ENCODE peak calls at places on chromosomes 11 and 22, in seven cellular contexts. X is stomach, A is SK-N-SH, K is ovary, F is tibial nerve, R is A549, T is sigmoid colon. B is an unnamed sample. For H3K4me1, the result is how much of the 10 kb centered on the place peaks cover.

GRCh38 chr11:111302298-111302697 is 4.0 kb downstream of the POU2AF3 start:
- DNase-seq in X (peak), A (no peak), K (no peak), F (no peak), R (no peak), T (no peak), B (peak)

GRCh38 chr11:130191896-130192295 is 32.3 kb downstream of the ST14 start:
- DNase-seq in X (no peak), A (no peak), K (no peak), F (no peak), R (no peak), T (no peak), B (no peak)

GRCh38 chr11:95567685-95568084 is 221.9 kb downstream of the FAM76B start:
- DNase-seq in X (no peak), A (no peak), K (no peak), F (no peak), R (no peak), T (no peak), B (no peak)

GRCh38 chr11:58493676-58494075 is 14.2 kb downstream of the OR5B21 start:
- DNase-seq in X (no peak), A (no peak), K (no peak), F (no peak), R (no peak), T (no peak), B (no peak)

GRCh38 chr22:35538801-35539321 is 1.8 kb upstream of the RASD2 start:
- DNase-seq in X (no peak), A (peak), K (no peak), F (no peak), R (peak), T (no peak), B (peak)

GRCh38 chr11:17221968-17222367 is 14.2 kb upstream of the PIK3C2A start:
- DNase-seq in X (no peak), A (no peak), K (no peak), F (no peak), R (no peak), T (no peak), B (no peak)

GRCh38 chr11:82714346-82715174 is 19.1 kb downstream of the FAM181B start:
- DNase-seq in X (no peak), A (no peak), K (no peak), F (no peak), R (no peak), T (no peak), B (no peak)

GRCh38 chr11:10641314-10642206 is 52.0 kb downstream of the IRAG1 start:
- DNase-seq in X (no peak), A (no peak), K (no peak), F (no peak), R (no peak), T (no peak), B (no peak)

GRCh38 chr11:96778272-96778671 is 388.5 kb downstream of the JRKL start:
- DNase-seq in X (no peak), A (no peak), K (no peak), F (no peak), R (no peak), T (no peak), B (no peak)

GRCh38 chr11:77658213-77659013 is 20.8 kb upstream of the CLNS1A start:
- DNase-seq in X (no peak), A (no peak), K (no peak), F (no peak), R (no peak), T (no peak), B (no peak)

GRCh38 chr11:36409152-36409713 is 100.8 kb downstream of the TRAF6 start:
- DNase-seq in X (no peak), A (no peak), K (no peak), F (no peak), R (no peak), T (no peak), B (no peak)

GRCh38 chr11:2890466-2891241 is 5.1 kb upstream of the CDKN1C start:
- DNase-seq in X (peak), A (no peak), K (peak), F (no peak), R (no peak), T (peak), B (peak)

GRCh38 chr11:91248199-91248807 is 976.3 kb upstream of the FAT3 start:
- DNase-seq in X (peak), A (no peak), K (no peak), F (peak), R (peak), T (no peak), B (no peak)

GRCh38 chr22:42154293-42154692 is 23.7 kb upstream of the CYP2D6 start:
- DNase-seq in X (no peak), A (no peak), K (no peak), F (no peak), R (no peak), T (no peak), B (no peak)

GRCh38 chr11:28679795-28680194 is 571.6 kb downstream of the METTL15 start:
- DNase-seq in X (no peak), A (no peak), K (no peak), F (no peak), R (no peak), T (no peak), B (no peak)

GRCh38 chr11:96061730-96062524 is 138.0 kb upstream of the MTMR2 start:
- DNase-seq in X (no peak), A (no peak), K (no peak), F (no peak), R (no peak), T (no peak), B (no peak)

GRCh38 chr11:2898366-2899079 is 12.9 kb upstream of the CDKN1C start:
- DNase-seq in X (peak), A (no peak), K (no peak), F (peak), R (no peak), T (peak), B (peak)

GRCh38 chr22:46044718-46045458 is 67.9 kb upstream of the WNT7B start:
- DNase-seq in X (peak), A (no peak), K (no peak), F (no peak), R (no peak), T (peak), B (peak)

GRCh38 chr11:26245046-26245445 is 86.9 kb upstream of the ANO3 start:
- DNase-seq in X (no peak), A (no peak), K (no peak), F (no peak), R (no peak), T (no peak), B (no peak)

GRCh38 chr22:37610480-37611148 is 2.0 kb downstream of the GGA1 start:
- DNase-seq in X (no peak), A (no peak), K (no peak), F (no peak), R (no peak), T (no peak), B (peak)

GRCh38 chr22:48098243-48098935 is 1335.9 kb downstream of the TBC1D22A start:
- DNase-seq in X (no peak), A (no peak), K (no peak), F (no peak), R (no peak), T (no peak), B (no peak)

GRCh38 chr11:73275381-73275750 is 3.2 kb downstream of the P2RY6 start:
- DNase-seq in X (no peak), A (no peak), K (no peak), F (no peak), R (no peak), T (peak), B (no peak)

GRCh38 chr11:46294365-46295309 is 17.2 kb downstream of the CREB3L1 start:
- DNase-seq in X (peak), A (peak), K (peak), F (no peak), R (no peak), T (peak), B (no peak)

GRCh38 chr11:105144887-105145286 is 5.3 kb upstream of the CARD18 start:
- DNase-seq in X (no peak), A (no peak), K (no peak), F (no peak), R (no peak), T (no peak), B (no peak)

GRCh38 chr11:10623797-10624761 is 55.6 kb upstream of the LYVE1 start:
- DNase-seq in X (no peak), A (peak), K (peak), F (peak), R (peak), T (peak), B (peak)

GRCh38 chr11:64290352-64290751 is 750 bp upstream of the KCNK4 start:
- DNase-seq in X (no peak), A (no peak), K (no peak), F (no peak), R (no peak), T (no peak), B (no peak)

GRCh38 chr11:116059909-116060308 is 555.7 kb upstream of the CADM1 start:
- DNase-seq in X (no peak), A (no peak), K (no peak), F (no peak), R (no peak), T (no peak), B (no peak)

GRCh38 chr11:116065519-116065918 is 561.3 kb upstream of the CADM1 start:
- DNase-seq in X (no peak), A (no peak), K (no peak), F (no peak), R (no peak), T (no peak), B (no peak)

GRCh38 chr11:116062129-116062525 is 557.9 kb upstream of the CADM1 start:
- DNase-seq in X (no peak), A (no peak), K (no peak), F (no peak), R (no peak), T (no peak), B (no peak)

GRCh38 chr11:116061322-116061721 is 557.1 kb upstream of the CADM1 start:
- DNase-seq in X (no peak), A (peak), K (no peak), F (no peak), R (no peak), T (no peak), B (no peak)

DNA sequence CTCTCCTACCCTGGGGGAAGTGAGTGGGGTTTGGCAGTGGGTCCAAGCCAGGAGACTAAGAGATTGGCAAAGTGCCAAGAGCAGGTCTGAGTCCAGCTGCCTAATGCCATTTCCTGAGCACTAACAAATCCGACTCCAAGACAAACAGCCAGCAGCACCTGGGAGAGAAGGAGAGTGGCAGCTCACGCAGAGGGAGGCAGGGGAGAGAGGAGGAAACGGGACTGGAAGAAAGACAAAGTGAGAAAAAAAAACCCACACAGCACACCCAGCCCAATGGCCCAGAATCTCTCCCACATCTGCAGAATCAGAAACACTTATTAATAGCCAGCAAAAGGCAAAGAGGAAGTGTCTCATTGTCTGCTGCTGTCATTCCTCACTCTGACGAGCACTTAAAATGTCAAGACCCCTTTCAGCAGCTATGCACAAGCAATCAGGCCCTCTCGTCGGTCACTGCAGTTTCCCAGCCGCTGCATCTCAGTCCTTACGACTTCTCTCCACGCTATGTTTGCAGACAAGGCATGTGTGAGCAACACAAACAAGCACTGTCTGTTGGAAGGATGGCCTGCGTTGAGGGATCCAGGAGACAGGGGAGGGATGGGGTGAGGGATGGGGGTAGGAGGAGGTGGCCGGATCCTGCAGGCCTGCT is 558.4 kb upstream of the CADM1 start:
- DNase-seq in X (no peak), A (peak), K (no peak), F (no peak), R (no peak), T (no peak), B (no peak)
- TF ChIP-seq EP300 in X (no peak), A (peak), K (no peak), F (no peak), R (no peak), T (no peak), B (no peak)

GRCh38 chr11:65584102-65584501 is 8.2 kb downstream of the EHBP1L1 start:
- DNase-seq in X (no peak), A (no peak), K (peak), F (no peak), R (no peak), T (no peak), B (no peak)
- H3K4me1 ChIP-seq in X (under half), A (under half), K (under half), F (under half), R (under half), T (half or more), B (under half)

GRCh38 chr11:12853652-12854296 is 155.3 kb upstream of the RASSF10 start:
- DNase-seq in X (peak), A (no peak), K (no peak), F (peak), R (no peak), T (no peak), B (peak)
- TF ChIP-seq EP300 in X (peak), A (no peak), K (no peak), F (no peak), R (no peak), T (no peak), B (peak)

GRCh38 chr11:118608268-118609214 is 1.1 kb downstream of the PHLDB1 start:
- DNase-seq in X (peak), A (peak), K (peak), F (peak), R (no peak), T (peak), B (peak)

GRCh38 chr11:118610220-118610772 is 2.9 kb downstream of the PHLDB1 start:
- DNase-seq in X (peak), A (no peak), K (peak), F (no peak), R (no peak), T (peak), B (no peak)

GRCh38 chr11:118607401-118608267 is at the start of gene PHLDB1:
- DNase-seq in X (peak), A (peak), K (peak), F (peak), R (peak), T (peak), B (peak)

GRCh38 chr11:118610773-118611432 is 3.5 kb downstream of the PHLDB1 start:
- DNase-seq in X (peak), A (no peak), K (peak), F (peak), R (peak), T (peak), B (peak)

GRCh38 chr11:118609380-118610219 is 2.2 kb downstream of the PHLDB1 start:
- DNase-seq in X (peak), A (no peak), K (peak), F (no peak), R (no peak), T (peak), B (no peak)
- H3K4me1 ChIP-seq in X (half or more), A (under half), K (under half), F (under half), R (under half), T (half or more), B (under half)

GRCh38 chr11:69444381-69445130 is 36.9 kb upstream of the LINC01488 start:
- DNase-seq in X (no peak), A (no peak), K (no peak), F (peak), R (no peak), T (peak), B (peak)

GRCh38 chr11:69443968-69444364 is 37.5 kb upstream of the LINC01488 start:
- DNase-seq in X (no peak), A (no peak), K (no peak), F (no peak), R (no peak), T (no peak), B (no peak)

GRCh38 chr11:69443138-69443967 is 38.1 kb upstream of the LINC01488 start:
- DNase-seq in X (peak), A (peak), K (peak), F (peak), R (peak), T (peak), B (peak)

GRCh38 chr11:69442012-69442806 is 39.3 kb upstream of the LINC01488 start:
- DNase-seq in X (no peak), A (no peak), K (no peak), F (no peak), R (no peak), T (peak), B (no peak)

GRCh38 chr11:69442807-69443137 is 38.7 kb upstream of the LINC01488 start:
- DNase-seq in X (no peak), A (peak), K (no peak), F (no peak), R (no peak), T (no peak), B (no peak)
- TF ChIP-seq EP300 in X (no peak), A (no peak), K (no peak), F (no peak), R (no peak), T (no peak), B (no peak)

B was measured in transverse colon.